ENCODE peak calls at places on chromosomes 7 and 10, in eight cellular contexts. V is NCI-H2029; S is GM20000; Q is retina; X is fibroblast of the conjunctiva; A is fibroblast of lung; P is substantia nigra; R is CD4-positive, CD25-positive, alpha-beta regulatory T cell. F is an unnamed sample.

GRCh38 chr10:103627111-103627892 is 133.8 kb downstream of the NEURL1 start:
- DNase-seq in P (no peak), R (no peak), Q (peak), S (no peak), X (no peak), A (no peak), V (no peak), F (no peak)

GRCh38 chr7:1925349-1925748 is 255.3 kb downstream of the ELFN1 start:
- DNase-seq in X (no peak), A (no peak), Q (no peak), S (no peak), V (no peak), R (no peak), P (no peak), F (no peak)

GRCh38 chr10:24920907-24921881 is 31.2 kb downstream of the PRTFDC1 start:
- DNase-seq in R (no peak), S (peak), X (peak), A (peak), V (no peak), Q (no peak), P (no peak), F (no peak)

GRCh38 chr10:102669206-102670064 is 25.2 kb downstream of the TRIM8 start:
- DNase-seq in A (peak), Q (peak), R (no peak), V (no peak), S (no peak), X (no peak), P (no peak), F (peak)

GRCh38 chr10:69374242-69374641 is 42.5 kb downstream of the TACR2 start:
- DNase-seq in P (no peak), S (no peak), A (no peak), X (no peak), R (no peak), V (no peak), Q (no peak), F (no peak)

GRCh38 chr10:53298443-53298842 is 525.9 kb upstream of the MBL2 start:
- DNase-seq in Q (no peak), X (no peak), R (no peak), S (no peak), P (no peak), V (no peak), A (no peak), F (no peak)

GRCh38 chr10:8044908-8045727 is 9.4 kb upstream of the GATA3 start:
- DNase-seq in R (no peak), S (peak), V (no peak), X (no peak), A (no peak), P (no peak), Q (peak), F (no peak)

GRCh38 chr10:112404612-112405011 is 30.7 kb downstream of the ACSL5 start:
- DNase-seq in Q (no peak), P (no peak), X (no peak), A (peak), R (no peak), S (no peak), V (no peak), F (no peak)

GRCh38 chr7:105055084-105055483 is 41.1 kb downstream of the KMT2E start:
- DNase-seq in X (no peak), P (no peak), A (no peak), V (no peak), Q (no peak), S (no peak), R (no peak), F (no peak)

GRCh38 chr7:88302486-88302885 is 4.2 kb downstream of the STEAP4 start:
- DNase-seq in X (no peak), Q (no peak), P (no peak), V (no peak), S (no peak), R (no peak), A (no peak), F (no peak)

GRCh38 chr10:32005050-32005449 is 51.2 kb downstream of the KIF5B start:
- DNase-seq in X (peak), P (peak), Q (peak), V (no peak), S (peak), A (peak), R (peak), F (no peak)

GRCh38 chr7:134174797-134175261 is 47.7 kb downstream of the LRGUK start:
- DNase-seq in S (peak), R (no peak), Q (no peak), P (no peak), V (no peak), X (peak), A (peak), F (peak)

GRCh38 chr7:76428149-76428823 is 3.5 kb downstream of the ZP3 start:
- DNase-seq in Q (no peak), A (no peak), X (no peak), R (no peak), V (no peak), P (no peak), S (no peak), F (no peak)

GRCh38 chr7:155558961-155559360 is 12.6 kb upstream of the CNPY1 start:
- DNase-seq in X (no peak), P (no peak), V (no peak), R (no peak), Q (no peak), S (no peak), A (no peak), F (no peak)

GRCh38 chr7:77982926-77983550 is 184.5 kb downstream of the PHTF2 start:
- DNase-seq in X (no peak), P (no peak), Q (no peak), A (peak), S (no peak), R (no peak), V (no peak), F (peak)

GRCh38 chr10:109866168-109866994 is 56.9 kb downstream of the XPNPEP1 start:
- DNase-seq in S (no peak), A (no peak), P (no peak), Q (peak), R (no peak), X (no peak), V (no peak), F (no peak)

GRCh38 chr7:1312098-1313070 is 79.7 kb downstream of the UNCX start:
- DNase-seq in R (no peak), X (no peak), S (no peak), Q (no peak), P (no peak), V (no peak), A (no peak), F (no peak)

GRCh38 chr10:44961931-44962750 is 2.5 kb downstream of the RASSF4 start:
- DNase-seq in P (no peak), V (no peak), Q (no peak), R (no peak), A (no peak), S (no peak), X (no peak), F (no peak)

GRCh38 chr7:139427788-139428187 is 55.7 kb downstream of the KLRG2 start:
- DNase-seq in V (no peak), P (no peak), Q (no peak), A (no peak), R (no peak), X (no peak), S (no peak), F (no peak)

F was measured in NK-92 treated with Interleukin-12 subunit alpha and Interleukin-12 subunit beta, amount 100 ng/mL, for 24 hours.